ENCODE peak calls at places on chromosome 10, in ten cellular contexts. One of them, this sample, is unnamed.

GRCh38 chr10:95602382-95602781 is 41.2 kb upstream of the SORBS1 start:
- DNase-seq in kidney epithelial cell: no peak
- DNase-seq in gastrocnemius medialis: no peak
- DNase-seq in right cardiac atrium: no peak
- DNase-seq in GM12865: no peak
- DNase-seq in A549: no peak
- DNase-seq in upper lobe of right lung: no peak
- DNase-seq in iPS DF 6.9: no peak
- DNase-seq in cardiac fibroblast: no peak
- DNase-seq in H7: no peak
- DNase-seq in this sample: no peak

GRCh38 chr10:112202561-112203241 is 19.1 kb upstream of the GPAM start:
- DNase-seq in kidney epithelial cell: peak; percentile 7
- DNase-seq in gastrocnemius medialis: no peak
- DNase-seq in right cardiac atrium: no peak
- DNase-seq in GM12865: peak; percentile 51
- DNase-seq in A549: no peak
- DNase-seq in upper lobe of right lung: no peak
- DNase-seq in iPS DF 6.9: no peak
- DNase-seq in cardiac fibroblast: no peak
- DNase-seq in H7: no peak
- DNase-seq in this sample: no peak

GRCh38 chr10:71435571-71436267 is 39.0 kb downstream of the CDH23 start:
- DNase-seq in kidney epithelial cell: no peak
- DNase-seq in gastrocnemius medialis: no peak
- DNase-seq in right cardiac atrium: peak; percentile 44
- DNase-seq in GM12865: no peak
- DNase-seq in A549: no peak
- DNase-seq in upper lobe of right lung: no peak
- DNase-seq in iPS DF 6.9: no peak
- DNase-seq in cardiac fibroblast: peak; percentile 5
- DNase-seq in H7: peak; percentile 18
- DNase-seq in this sample: no peak

GRCh38 chr10:100148353-100149211 is 37.2 kb downstream of the ERLIN1 start:
- DNase-seq in kidney epithelial cell: peak; percentile 59
- DNase-seq in gastrocnemius medialis: no peak
- DNase-seq in right cardiac atrium: no peak
- DNase-seq in GM12865: peak; percentile 64
- DNase-seq in A549: peak; percentile 37
- DNase-seq in upper lobe of right lung: no peak
- DNase-seq in iPS DF 6.9: no peak
- DNase-seq in cardiac fibroblast: peak; percentile 3
- DNase-seq in H7: no peak
- DNase-seq in this sample: peak; percentile 73

GRCh38 chr10:11243425-11244222 is 226.0 kb downstream of the CELF2 start:
- DNase-seq in kidney epithelial cell: no peak
- DNase-seq in gastrocnemius medialis: no peak
- DNase-seq in right cardiac atrium: no peak
- DNase-seq in GM12865: peak; percentile 66
- DNase-seq in A549: no peak
- DNase-seq in upper lobe of right lung: no peak
- DNase-seq in iPS DF 6.9: no peak
- DNase-seq in cardiac fibroblast: no peak
- DNase-seq in H7: peak; percentile 34
- DNase-seq in this sample: no peak

GRCh38 chr10:7563368-7563767 is 103.4 kb downstream of the ITIH5 start:
- DNase-seq in kidney epithelial cell: no peak
- DNase-seq in gastrocnemius medialis: peak; percentile 36
- DNase-seq in right cardiac atrium: peak; percentile 76
- DNase-seq in GM12865: no peak
- DNase-seq in A549: no peak
- DNase-seq in upper lobe of right lung: no peak
- DNase-seq in iPS DF 6.9: no peak
- DNase-seq in cardiac fibroblast: peak; percentile 87
- DNase-seq in H7: no peak
- DNase-seq in this sample: no peak

GRCh38 chr10:122021421-122021820 is 32.5 kb downstream of the TACC2 start:
- DNase-seq in kidney epithelial cell: no peak
- DNase-seq in gastrocnemius medialis: peak; percentile 21
- DNase-seq in right cardiac atrium: no peak
- DNase-seq in GM12865: no peak
- DNase-seq in A549: no peak
- DNase-seq in upper lobe of right lung: no peak
- DNase-seq in iPS DF 6.9: no peak
- DNase-seq in cardiac fibroblast: peak; percentile 74
- DNase-seq in H7: no peak
- DNase-seq in this sample: no peak

GRCh38 chr10:16904619-16905018 is 87.4 kb upstream of the RSU1 start:
- DNase-seq in kidney epithelial cell: no peak
- DNase-seq in gastrocnemius medialis: no peak
- DNase-seq in right cardiac atrium: no peak
- DNase-seq in GM12865: no peak
- DNase-seq in A549: no peak
- DNase-seq in upper lobe of right lung: no peak
- DNase-seq in iPS DF 6.9: no peak
- DNase-seq in cardiac fibroblast: peak; percentile 81
- DNase-seq in H7: no peak
- DNase-seq in this sample: no peak

GRCh38 chr10:126525326-126525725 is 137.0 kb upstream of the ADAM12 start:
- DNase-seq in kidney epithelial cell: no peak
- DNase-seq in gastrocnemius medialis: no peak
- DNase-seq in right cardiac atrium: no peak
- DNase-seq in GM12865: no peak
- DNase-seq in A549: no peak
- DNase-seq in upper lobe of right lung: no peak
- DNase-seq in iPS DF 6.9: no peak
- DNase-seq in cardiac fibroblast: no peak
- DNase-seq in H7: no peak
- DNase-seq in this sample: no peak

GRCh38 chr10:17026686-17027485 is 102.7 kb downstream of the CUBN start:
- DNase-seq in kidney epithelial cell: no peak
- DNase-seq in gastrocnemius medialis: no peak
- DNase-seq in right cardiac atrium: no peak
- DNase-seq in GM12865: peak; percentile 77
- DNase-seq in A549: no peak
- DNase-seq in upper lobe of right lung: no peak
- DNase-seq in iPS DF 6.9: no peak
- DNase-seq in cardiac fibroblast: peak; percentile 58
- DNase-seq in H7: no peak
- DNase-seq in this sample: no peak

GRCh38 chr10:60663850-60664249 is 114.4 kb upstream of the CDK1 start:
- DNase-seq in kidney epithelial cell: no peak
- DNase-seq in gastrocnemius medialis: no peak
- DNase-seq in right cardiac atrium: no peak
- DNase-seq in GM12865: no peak
- DNase-seq in A549: no peak
- DNase-seq in upper lobe of right lung: no peak
- DNase-seq in iPS DF 6.9: no peak
- DNase-seq in cardiac fibroblast: no peak
- DNase-seq in H7: no peak
- DNase-seq in this sample: no peak

GRCh38 chr10:133159611-133159949 is 439 bp upstream of the KNDC1 start:
- DNase-seq in kidney epithelial cell: no peak
- DNase-seq in gastrocnemius medialis: no peak
- DNase-seq in right cardiac atrium: no peak
- DNase-seq in GM12865: no peak
- DNase-seq in A549: no peak
- DNase-seq in upper lobe of right lung: no peak
- DNase-seq in iPS DF 6.9: no peak
- DNase-seq in cardiac fibroblast: no peak
- DNase-seq in H7: no peak
- DNase-seq in this sample: no peak

GRCh38 chr10:69407621-69408301 is 9.0 kb downstream of the TACR2 start:
- DNase-seq in kidney epithelial cell: no peak
- DNase-seq in gastrocnemius medialis: no peak
- DNase-seq in right cardiac atrium: no peak
- DNase-seq in GM12865: peak; percentile 49
- DNase-seq in A549: peak; percentile 68
- DNase-seq in upper lobe of right lung: no peak
- DNase-seq in iPS DF 6.9: no peak
- DNase-seq in cardiac fibroblast: no peak
- DNase-seq in H7: peak; percentile 76
- DNase-seq in this sample: peak; percentile 37

GRCh38 chr10:625335-625699 is 64.2 kb downstream of the DIP2C start:
- DNase-seq in kidney epithelial cell: no peak
- DNase-seq in gastrocnemius medialis: peak; percentile 83
- DNase-seq in right cardiac atrium: peak; percentile 64
- DNase-seq in GM12865: no peak
- DNase-seq in A549: no peak
- DNase-seq in upper lobe of right lung: peak; percentile 57
- DNase-seq in iPS DF 6.9: no peak
- DNase-seq in cardiac fibroblast: no peak
- DNase-seq in H7: no peak
- DNase-seq in this sample: no peak
- H3K4me3 ChIP-seq in kidney epithelial cell: no peak overlapping the region
- H3K4me3 ChIP-seq in gastrocnemius medialis: peak overlapping the region; percentile 22
- H3K4me3 ChIP-seq in right cardiac atrium: no peak overlapping the region
- H3K4me3 ChIP-seq in GM12865: no peak overlapping the region
- H3K4me3 ChIP-seq in A549: no peak overlapping the region
- H3K4me3 ChIP-seq in upper lobe of right lung: no peak overlapping the region
- H3K4me3 ChIP-seq in iPS DF 6.9: no peak overlapping the region
- H3K4me3 ChIP-seq in cardiac fibroblast: no peak overlapping the region
- H3K4me3 ChIP-seq in H7: no peak overlapping the region
- H3K4me3 ChIP-seq in this sample: no peak overlapping the region

GRCh38 chr10:117241541-117242462 is 888 bp downstream of the SLC18A2 start:
- DNase-seq in kidney epithelial cell: no peak
- DNase-seq in gastrocnemius medialis: no peak
- DNase-seq in right cardiac atrium: no peak
- DNase-seq in GM12865: no peak
- DNase-seq in A549: no peak
- DNase-seq in upper lobe of right lung: no peak
- DNase-seq in iPS DF 6.9: no peak
- DNase-seq in cardiac fibroblast: peak; percentile 5
- DNase-seq in H7: peak; percentile 87
- DNase-seq in this sample: no peak
- H3K4me3 ChIP-seq in kidney epithelial cell: peak overlapping the region; percentile 45
- H3K4me3 ChIP-seq in gastrocnemius medialis: no peak overlapping the region
- H3K4me3 ChIP-seq in right cardiac atrium: peak overlapping the region; percentile 21
- H3K4me3 ChIP-seq in GM12865: no peak overlapping the region
- H3K4me3 ChIP-seq in A549: peak overlapping the region; percentile 47
- H3K4me3 ChIP-seq in upper lobe of right lung: no peak overlapping the region
- H3K4me3 ChIP-seq in iPS DF 6.9: peak overlapping the region; percentile 83
- H3K4me3 ChIP-seq in cardiac fibroblast: no peak overlapping the region
- H3K4me3 ChIP-seq in H7: peak overlapping the region; percentile 72
- H3K4me3 ChIP-seq in this sample: no peak overlapping the region

GRCh38 chr10:108598831-108599230 is 1324.5 kb downstream of the XPNPEP1 start:
- DNase-seq in kidney epithelial cell: no peak
- DNase-seq in gastrocnemius medialis: no peak
- DNase-seq in right cardiac atrium: no peak
- DNase-seq in GM12865: no peak
- DNase-seq in A549: peak; percentile 8
- DNase-seq in upper lobe of right lung: no peak
- DNase-seq in iPS DF 6.9: no peak
- DNase-seq in cardiac fibroblast: no peak
- DNase-seq in H7: no peak
- DNase-seq in this sample: no peak
- H3K4me3 ChIP-seq in kidney epithelial cell: no peak overlapping the region
- H3K4me3 ChIP-seq in gastrocnemius medialis: no peak overlapping the region
- H3K4me3 ChIP-seq in right cardiac atrium: no peak overlapping the region
- H3K4me3 ChIP-seq in GM12865: no peak overlapping the region
- H3K4me3 ChIP-seq in A549: no peak overlapping the region
- H3K4me3 ChIP-seq in upper lobe of right lung: no peak overlapping the region
- H3K4me3 ChIP-seq in iPS DF 6.9: no peak overlapping the region
- H3K4me3 ChIP-seq in cardiac fibroblast: no peak overlapping the region
- H3K4me3 ChIP-seq in H7: no peak overlapping the region
- H3K4me3 ChIP-seq in this sample: no peak overlapping the region

GRCh38 chr10:31133628-31134302 is 102.1 kb upstream of the ZNF438 start:
- DNase-seq in kidney epithelial cell: no peak
- DNase-seq in gastrocnemius medialis: peak; percentile 76
- DNase-seq in right cardiac atrium: peak; percentile 86
- DNase-seq in GM12865: peak; percentile 90
- DNase-seq in A549: no peak
- DNase-seq in upper lobe of right lung: peak; percentile 92
- DNase-seq in iPS DF 6.9: no peak
- DNase-seq in cardiac fibroblast: peak; percentile 81
- DNase-seq in H7: peak; percentile 90
- DNase-seq in this sample: peak; percentile 88
- H3K4me3 ChIP-seq in kidney epithelial cell: peak overlapping the region; percentile 21
- H3K4me3 ChIP-seq in gastrocnemius medialis: peak overlapping the region; percentile 67
- H3K4me3 ChIP-seq in right cardiac atrium: peak overlapping the region; percentile 65
- H3K4me3 ChIP-seq in GM12865: peak overlapping the region; percentile 73
- H3K4me3 ChIP-seq in A549: no peak overlapping the region
- H3K4me3 ChIP-seq in upper lobe of right lung: peak overlapping the region; percentile 58
- H3K4me3 ChIP-seq in iPS DF 6.9: peak overlapping the region; percentile 21
- H3K4me3 ChIP-seq in cardiac fibroblast: no peak overlapping the region
- H3K4me3 ChIP-seq in H7: peak overlapping the region; percentile 44
- H3K4me3 ChIP-seq in this sample: peak overlapping the region; percentile 56

DNA sequence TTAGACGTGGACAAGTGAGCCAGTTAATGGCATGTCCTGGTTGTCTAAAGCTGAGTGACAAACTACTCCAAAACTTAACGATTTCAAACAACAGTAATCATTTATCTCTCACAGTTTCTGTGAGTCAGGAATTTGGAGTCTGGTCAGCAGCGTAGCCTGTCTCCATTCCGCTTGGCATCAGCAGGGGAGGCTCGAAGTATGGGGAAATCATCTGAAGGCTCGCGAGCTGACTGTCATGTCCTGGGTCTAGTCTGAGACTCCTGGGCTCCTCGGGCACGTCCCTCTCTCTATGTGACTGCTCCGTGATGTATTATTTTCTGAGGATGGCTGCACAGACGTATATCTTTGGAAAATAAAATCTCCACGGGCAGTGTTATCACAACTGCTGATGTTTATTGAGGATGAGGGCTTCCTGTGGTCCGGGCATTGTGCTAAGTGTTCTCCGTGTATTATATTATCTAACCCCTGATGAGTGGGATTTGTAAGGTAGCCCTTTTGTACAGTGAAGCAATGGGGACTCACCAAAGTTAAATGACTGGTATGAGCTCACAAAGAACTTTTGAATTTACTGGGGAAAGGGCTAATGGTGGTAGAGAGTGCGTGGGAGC is 23.3 kb upstream of the PCGF5 start:
- DNase-seq in kidney epithelial cell: no peak
- DNase-seq in gastrocnemius medialis: peak; percentile 42
- DNase-seq in right cardiac atrium: peak; percentile 62
- DNase-seq in GM12865: no peak
- DNase-seq in A549: no peak
- DNase-seq in upper lobe of right lung: no peak
- DNase-seq in iPS DF 6.9: no peak
- DNase-seq in cardiac fibroblast: peak; percentile 72
- DNase-seq in H7: no peak
- DNase-seq in this sample: no peak
- H3K4me3 ChIP-seq in kidney epithelial cell: no peak overlapping the region
- H3K4me3 ChIP-seq in gastrocnemius medialis: no peak overlapping the region
- H3K4me3 ChIP-seq in right cardiac atrium: no peak overlapping the region
- H3K4me3 ChIP-seq in GM12865: no peak overlapping the region
- H3K4me3 ChIP-seq in A549: no peak overlapping the region
- H3K4me3 ChIP-seq in upper lobe of right lung: no peak overlapping the region
- H3K4me3 ChIP-seq in iPS DF 6.9: no peak overlapping the region
- H3K4me3 ChIP-seq in cardiac fibroblast: no peak overlapping the region
- H3K4me3 ChIP-seq in H7: no peak overlapping the region
- H3K4me3 ChIP-seq in this sample: no peak overlapping the region